ENCODE peak calls at places on chromosome 10, in ten cellular contexts. One of them, this sample, is unnamed.

GRCh38 chr10:89702121-89702480 is 711 bp downstream of the KIF20B start:
- DNase-seq in foreskin fibroblast: no peak
- DNase-seq in CD8-positive, alpha-beta T cell: peak; percentile 33
- DNase-seq in A549: no peak
- DNase-seq in uterus: no peak
- DNase-seq in AG10803: no peak
- DNase-seq in K562: peak; percentile 32
- DNase-seq in spleen: no peak
- DNase-seq in GM06990: peak; percentile 26
- DNase-seq in heart right ventricle: no peak
- DNase-seq in this sample: no peak

GRCh38 chr10:126910196-126910595 is 5.0 kb downstream of the DOCK1 start:
- DNase-seq in foreskin fibroblast: no peak
- DNase-seq in CD8-positive, alpha-beta T cell: no peak
- DNase-seq in A549: no peak
- DNase-seq in uterus: no peak
- DNase-seq in AG10803: no peak
- DNase-seq in K562: no peak
- DNase-seq in spleen: no peak
- DNase-seq in GM06990: no peak
- DNase-seq in heart right ventricle: no peak
- DNase-seq in this sample: no peak

GRCh38 chr10:86087716-86088115 is 278.9 kb downstream of the GRID1 start:
- DNase-seq in foreskin fibroblast: no peak
- DNase-seq in CD8-positive, alpha-beta T cell: no peak
- DNase-seq in A549: no peak
- DNase-seq in uterus: no peak
- DNase-seq in AG10803: no peak
- DNase-seq in K562: peak; percentile 17
- DNase-seq in spleen: peak; percentile 25
- DNase-seq in GM06990: no peak
- DNase-seq in heart right ventricle: no peak
- DNase-seq in this sample: no peak

GRCh38 chr10:63562857-63563256 is 41.7 kb downstream of the REEP3 start:
- DNase-seq in foreskin fibroblast: no peak
- DNase-seq in CD8-positive, alpha-beta T cell: no peak
- DNase-seq in A549: no peak
- DNase-seq in uterus: no peak
- DNase-seq in AG10803: no peak
- DNase-seq in K562: peak; percentile 15
- DNase-seq in spleen: no peak
- DNase-seq in GM06990: no peak
- DNase-seq in heart right ventricle: no peak
- DNase-seq in this sample: no peak

GRCh38 chr10:36771725-36772124 is 353.7 kb upstream of the ANKRD30A start:
- DNase-seq in foreskin fibroblast: no peak
- DNase-seq in CD8-positive, alpha-beta T cell: no peak
- DNase-seq in A549: no peak
- DNase-seq in uterus: no peak
- DNase-seq in AG10803: peak; percentile 15
- DNase-seq in K562: no peak
- DNase-seq in spleen: no peak
- DNase-seq in GM06990: no peak
- DNase-seq in heart right ventricle: no peak
- DNase-seq in this sample: no peak

GRCh38 chr10:29794776-29795635 is 160.2 kb upstream of the SVIL start:
- DNase-seq in foreskin fibroblast: no peak
- DNase-seq in CD8-positive, alpha-beta T cell: no peak
- DNase-seq in A549: no peak
- DNase-seq in uterus: no peak
- DNase-seq in AG10803: peak; percentile 24
- DNase-seq in K562: no peak
- DNase-seq in spleen: no peak
- DNase-seq in GM06990: no peak
- DNase-seq in heart right ventricle: no peak
- DNase-seq in this sample: peak; percentile 36

GRCh38 chr10:119265691-119266090 is 58.3 kb downstream of the GRK5 start:
- DNase-seq in foreskin fibroblast: no peak
- DNase-seq in CD8-positive, alpha-beta T cell: no peak
- DNase-seq in A549: no peak
- DNase-seq in uterus: no peak
- DNase-seq in AG10803: no peak
- DNase-seq in K562: no peak
- DNase-seq in spleen: peak; percentile 65
- DNase-seq in GM06990: no peak
- DNase-seq in heart right ventricle: no peak
- DNase-seq in this sample: no peak

GRCh38 chr10:31320598-31321211 is 1.7 kb downstream of the ZEB1 start:
- DNase-seq in foreskin fibroblast: no peak
- DNase-seq in CD8-positive, alpha-beta T cell: peak; percentile 51
- DNase-seq in A549: peak; percentile 54
- DNase-seq in uterus: peak; percentile 63
- DNase-seq in AG10803: peak; percentile 55
- DNase-seq in K562: peak; percentile 50
- DNase-seq in spleen: peak; percentile 85
- DNase-seq in GM06990: peak; percentile 78
- DNase-seq in heart right ventricle: peak; percentile 64
- DNase-seq in this sample: peak; percentile 68

GRCh38 chr10:16477757-16478156 is 40.9 kb downstream of the PTER start:
- DNase-seq in foreskin fibroblast: no peak
- DNase-seq in CD8-positive, alpha-beta T cell: no peak
- DNase-seq in A549: no peak
- DNase-seq in uterus: no peak
- DNase-seq in AG10803: no peak
- DNase-seq in K562: no peak
- DNase-seq in spleen: no peak
- DNase-seq in GM06990: no peak
- DNase-seq in heart right ventricle: no peak
- DNase-seq in this sample: no peak

GRCh38 chr10:95181731-95182130 is 12.3 kb upstream of the ACSM6 start:
- DNase-seq in foreskin fibroblast: peak; percentile 22
- DNase-seq in CD8-positive, alpha-beta T cell: no peak
- DNase-seq in A549: no peak
- DNase-seq in uterus: no peak
- DNase-seq in AG10803: peak; percentile 59
- DNase-seq in K562: no peak
- DNase-seq in spleen: no peak
- DNase-seq in GM06990: no peak
- DNase-seq in heart right ventricle: no peak
- DNase-seq in this sample: peak; percentile 5

GRCh38 chr10:19412531-19412930 is 363.9 kb downstream of the MALRD1 start:
- DNase-seq in foreskin fibroblast: no peak
- DNase-seq in CD8-positive, alpha-beta T cell: no peak
- DNase-seq in A549: peak; percentile 18
- DNase-seq in uterus: no peak
- DNase-seq in AG10803: peak; percentile 11
- DNase-seq in K562: no peak
- DNase-seq in spleen: no peak
- DNase-seq in GM06990: no peak
- DNase-seq in heart right ventricle: no peak
- DNase-seq in this sample: peak; percentile 56

GRCh38 chr10:80515511-80515910 is 22.2 kb upstream of the SH2D4B start:
- DNase-seq in foreskin fibroblast: no peak
- DNase-seq in CD8-positive, alpha-beta T cell: no peak
- DNase-seq in A549: no peak
- DNase-seq in uterus: no peak
- DNase-seq in AG10803: no peak
- DNase-seq in K562: no peak
- DNase-seq in spleen: peak; percentile 65
- DNase-seq in GM06990: no peak
- DNase-seq in heart right ventricle: no peak
- DNase-seq in this sample: no peak

GRCh38 chr10:117569610-117570395 is 27.3 kb downstream of the EMX2 start:
- DNase-seq in foreskin fibroblast: no peak
- DNase-seq in CD8-positive, alpha-beta T cell: no peak
- DNase-seq in A549: no peak
- DNase-seq in uterus: no peak
- DNase-seq in AG10803: no peak
- DNase-seq in K562: no peak
- DNase-seq in spleen: no peak
- DNase-seq in GM06990: no peak
- DNase-seq in heart right ventricle: no peak
- DNase-seq in this sample: no peak

GRCh38 chr10:110456046-110456445 is 41.7 kb upstream of the DUSP5 start:
- DNase-seq in foreskin fibroblast: no peak
- DNase-seq in CD8-positive, alpha-beta T cell: no peak
- DNase-seq in A549: peak; percentile 25
- DNase-seq in uterus: no peak
- DNase-seq in AG10803: no peak
- DNase-seq in K562: no peak
- DNase-seq in spleen: peak; percentile 34
- DNase-seq in GM06990: no peak
- DNase-seq in heart right ventricle: no peak
- DNase-seq in this sample: no peak

DNA sequence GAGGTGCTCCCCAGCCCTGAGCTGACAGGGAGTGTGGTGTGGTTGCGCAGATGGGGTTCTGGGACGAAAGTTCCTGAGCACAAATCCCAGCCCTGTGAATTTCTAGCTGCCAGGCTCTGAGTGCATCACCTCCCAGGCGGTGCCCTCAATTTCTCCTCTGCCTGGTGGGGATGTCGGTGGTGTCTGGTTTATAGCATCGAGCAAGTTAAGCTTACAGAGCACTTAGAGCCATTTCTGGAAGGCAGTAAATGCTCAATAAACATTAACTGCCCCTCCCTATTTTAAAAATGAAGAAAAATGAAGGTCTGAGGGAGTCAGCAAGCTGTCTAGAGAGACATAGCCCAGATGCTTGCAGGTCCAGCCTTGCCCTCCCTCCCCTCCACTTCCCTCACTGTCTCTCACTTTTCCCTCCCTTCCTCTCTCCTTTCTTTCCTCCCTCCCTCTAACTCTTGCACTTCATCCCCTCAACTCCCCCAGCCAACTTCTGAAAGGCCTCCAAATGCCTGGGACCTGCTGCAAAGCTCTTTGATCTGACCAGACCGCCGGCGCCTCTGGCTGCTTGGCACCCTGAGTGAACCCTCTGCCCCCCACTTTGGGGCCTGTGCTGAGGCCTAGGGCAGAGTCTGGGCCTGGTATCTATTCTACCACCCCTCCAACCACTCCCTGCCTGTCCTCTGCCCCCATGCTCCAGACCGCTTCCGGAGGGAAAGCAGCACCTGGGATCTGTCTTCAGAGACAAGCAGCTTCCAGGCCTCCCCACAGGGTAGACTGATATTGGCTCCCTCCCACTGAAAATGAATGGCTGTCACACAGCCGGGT is 438.3 kb downstream of the RPS24 start:
- DNase-seq in foreskin fibroblast: no peak
- DNase-seq in CD8-positive, alpha-beta T cell: no peak
- DNase-seq in A549: no peak
- DNase-seq in uterus: peak; percentile 72
- DNase-seq in AG10803: no peak
- DNase-seq in K562: no peak
- DNase-seq in spleen: no peak
- DNase-seq in GM06990: no peak
- DNase-seq in heart right ventricle: no peak
- DNase-seq in this sample: peak; percentile 59
- H3K4me3 ChIP-seq in foreskin fibroblast: no peak overlapping the region
- H3K4me3 ChIP-seq in CD8-positive, alpha-beta T cell: no peak overlapping the region
- H3K4me3 ChIP-seq in A549: no peak overlapping the region
- H3K4me3 ChIP-seq in uterus: no peak overlapping the region
- H3K4me3 ChIP-seq in AG10803: no peak overlapping the region
- H3K4me3 ChIP-seq in K562: no peak overlapping the region
- H3K4me3 ChIP-seq in spleen: no peak overlapping the region
- H3K4me3 ChIP-seq in GM06990: no peak overlapping the region
- H3K4me3 ChIP-seq in heart right ventricle: no peak overlapping the region
- H3K4me3 ChIP-seq in this sample: no peak overlapping the region

GRCh38 chr10:129236411-129236810 is 230.6 kb upstream of the MGMT start:
- DNase-seq in foreskin fibroblast: no peak
- DNase-seq in CD8-positive, alpha-beta T cell: no peak
- DNase-seq in A549: no peak
- DNase-seq in uterus: no peak
- DNase-seq in AG10803: no peak
- DNase-seq in K562: no peak
- DNase-seq in spleen: no peak
- DNase-seq in GM06990: no peak
- DNase-seq in heart right ventricle: no peak
- DNase-seq in this sample: no peak
- TF ChIP-seq CTCF in foreskin fibroblast: no peak
- TF ChIP-seq CTCF in CD8-positive, alpha-beta T cell: no peak
- TF ChIP-seq CTCF in A549: no peak
- TF ChIP-seq CTCF in uterus: no peak
- TF ChIP-seq CTCF in AG10803: no peak
- TF ChIP-seq CTCF in K562: no peak
- TF ChIP-seq CTCF in spleen: no peak
- TF ChIP-seq CTCF in GM06990: no peak
- TF ChIP-seq CTCF in heart right ventricle: no peak
- TF ChIP-seq CTCF in this sample: no peak

DNA sequence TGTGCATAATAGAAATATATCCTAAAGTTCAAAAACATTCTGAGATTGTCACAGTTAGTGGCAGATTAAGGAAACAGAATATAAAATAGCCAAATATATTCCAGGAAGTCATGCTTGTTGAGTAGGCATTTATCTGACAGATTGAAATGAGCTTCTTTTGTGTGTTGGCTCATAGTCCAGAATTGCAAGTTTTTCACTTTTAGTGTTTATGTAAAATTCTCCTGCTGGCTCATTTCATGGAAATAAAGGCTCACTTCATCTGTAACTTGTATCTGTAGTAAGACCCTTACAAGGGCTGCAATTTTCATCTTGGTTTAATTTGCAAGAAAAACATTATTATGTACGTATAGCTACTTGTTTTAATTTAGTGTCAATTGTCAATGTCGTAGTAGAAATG is 93.5 kb downstream of the MCU start:
- DNase-seq in foreskin fibroblast: no peak
- DNase-seq in CD8-positive, alpha-beta T cell: no peak
- DNase-seq in A549: no peak
- DNase-seq in uterus: no peak
- DNase-seq in AG10803: no peak
- DNase-seq in K562: no peak
- DNase-seq in spleen: no peak
- DNase-seq in GM06990: no peak
- DNase-seq in heart right ventricle: no peak
- DNase-seq in this sample: no peak
- H3K4me3 ChIP-seq in foreskin fibroblast: no peak overlapping the region
- H3K4me3 ChIP-seq in CD8-positive, alpha-beta T cell: no peak overlapping the region
- H3K4me3 ChIP-seq in A549: no peak overlapping the region
- H3K4me3 ChIP-seq in uterus: no peak overlapping the region
- H3K4me3 ChIP-seq in AG10803: no peak overlapping the region
- H3K4me3 ChIP-seq in K562: no peak overlapping the region
- H3K4me3 ChIP-seq in spleen: no peak overlapping the region
- H3K4me3 ChIP-seq in GM06990: no peak overlapping the region
- H3K4me3 ChIP-seq in heart right ventricle: no peak overlapping the region
- H3K4me3 ChIP-seq in this sample: no peak overlapping the region

DNA sequence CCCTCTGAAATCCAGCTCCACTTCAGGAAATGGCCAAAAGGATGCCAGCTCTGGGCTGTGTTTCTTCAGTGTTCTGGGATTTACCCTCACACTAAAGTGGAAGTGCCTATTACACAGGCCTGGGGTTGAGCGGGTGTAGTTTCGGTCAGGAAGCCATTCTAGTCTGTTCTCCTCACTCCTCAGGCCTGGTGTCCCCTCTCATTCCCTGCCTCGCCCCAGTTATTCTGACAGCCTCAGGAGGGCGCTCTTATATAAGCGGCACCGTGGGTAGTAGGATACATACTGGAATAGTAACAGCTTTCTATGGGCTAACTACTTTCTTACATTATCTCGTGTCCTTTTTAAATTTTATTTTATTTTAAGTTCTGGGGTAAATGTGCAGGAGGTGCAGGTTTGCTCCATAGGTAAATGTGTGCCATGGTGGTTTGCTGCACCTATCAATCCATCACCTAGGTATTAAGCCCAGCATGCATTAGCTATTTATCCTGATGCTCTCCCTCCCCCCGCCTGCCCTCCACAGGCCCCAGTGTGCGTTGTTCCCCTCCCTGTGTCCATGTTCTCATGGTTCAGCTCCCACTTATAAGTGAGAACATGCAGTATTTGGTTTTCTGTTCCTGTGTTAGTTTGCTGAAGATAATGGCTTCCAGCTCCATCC is 12.2 kb upstream of the LGI1 start:
- DNase-seq in foreskin fibroblast: peak; percentile 9
- DNase-seq in CD8-positive, alpha-beta T cell: no peak
- DNase-seq in A549: peak; percentile 44
- DNase-seq in uterus: no peak
- DNase-seq in AG10803: peak; percentile 20
- DNase-seq in K562: peak; percentile 24
- DNase-seq in spleen: no peak
- DNase-seq in GM06990: no peak
- DNase-seq in heart right ventricle: no peak
- DNase-seq in this sample: peak; percentile 8
- TF ChIP-seq CTCF in foreskin fibroblast: peak; percentile 23
- TF ChIP-seq CTCF in CD8-positive, alpha-beta T cell: no peak
- TF ChIP-seq CTCF in A549: peak; percentile 38
- TF ChIP-seq CTCF in uterus: no peak
- TF ChIP-seq CTCF in AG10803: peak; percentile 44
- TF ChIP-seq CTCF in K562: peak; percentile 47
- TF ChIP-seq CTCF in spleen: peak; percentile 12
- TF ChIP-seq CTCF in GM06990: peak; percentile 54
- TF ChIP-seq CTCF in heart right ventricle: peak; percentile 45
- TF ChIP-seq CTCF in this sample: peak; percentile 25